ENCODE peak calls at places on chromosomes 2 and 18, in five cellular contexts. R, W, K, O and L are unnamed samples.

GRCh38 chr2:119545754-119546445 is 1.7 kb downstream of the CFAP221 start:
- DNase-seq in R (no peak), W (no peak), O (no peak), K (no peak), L (no peak)

GRCh38 chr2:105800953-105801635 is 56.4 kb downstream of the NCK2 start:
- DNase-seq in W (no peak), R (no peak), O (no peak), K (peak; percentile 43), L (no peak)

GRCh38 chr2:69483696-69484095 is 46.5 kb upstream of the NFU1 start:
- DNase-seq in K (peak; percentile 75), R (no peak), W (no peak), O (no peak), L (no peak)

GRCh38 chr2:144470334-144470733 is 49.6 kb downstream of the ZEB2 start:
- DNase-seq in K (no peak), W (no peak), O (no peak), R (no peak), L (no peak)

GRCh38 chr2:224994221-224994843 is 47.9 kb downstream of the DOCK10 start:
- DNase-seq in K (no peak), R (no peak), W (no peak), O (no peak), L (no peak)

GRCh38 chr2:205107810-205108209 is 562.5 kb downstream of the PARD3B start:
- DNase-seq in R (no peak), W (peak; percentile 8), K (no peak), O (no peak), L (no peak)

GRCh38 chr18:76674596-76674995 is 147.8 kb upstream of the ZNF236 start:
- DNase-seq in R (no peak), W (no peak), O (no peak), K (no peak), L (no peak)

GRCh38 chr18:79942786-79943607 is 8.5 kb downstream of the SLC66A2 start:
- DNase-seq in K (no peak), O (no peak), R (no peak), W (no peak), L (no peak)

GRCh38 chr18:34990571-34990970 is 50.6 kb upstream of the MAPRE2 start:
- DNase-seq in R (no peak), K (no peak), O (peak; percentile 11), W (no peak), L (no peak)

GRCh38 chr2:124678043-124678442 is 653.0 kb downstream of the CNTNAP5 start:
- DNase-seq in W (no peak), R (no peak), O (peak; percentile 33), K (no peak), L (no peak)

GRCh38 chr18:40157120-40157519 is 1797.9 kb upstream of the PIK3C3 start:
- DNase-seq in O (no peak), K (no peak), R (no peak), W (no peak), L (no peak)

GRCh38 chr2:55160422-55160821 is 71.7 kb downstream of the CLHC1 start:
- DNase-seq in W (no peak), K (no peak), R (no peak), O (no peak), L (no peak)

GRCh38 chr2:104804148-104804890 is 49.6 kb upstream of the POU3F3 start:
- DNase-seq in K (no peak), R (no peak), W (no peak), O (no peak), L (no peak)

GRCh38 chr2:108593547-108594098 is 59.4 kb downstream of the LIMS1 start:
- DNase-seq in K (no peak), W (no peak), O (peak; percentile 88), R (no peak), L (no peak)

GRCh38 chr18:63144748-63145147 is 174.8 kb downstream of the BCL2 start:
- DNase-seq in R (no peak), O (no peak), K (no peak), W (no peak), L (no peak)

GRCh38 chr2:143475131-143475784 is 346.0 kb downstream of the ARHGAP15 start:
- DNase-seq in K (no peak), R (no peak), O (peak; percentile 24), W (no peak), L (no peak)

GRCh38 chr2:130827502-130828251 is 9.0 kb upstream of the ARHGEF4 start:
- DNase-seq in W (no peak), O (peak; percentile 68), R (no peak), K (no peak), L (no peak)

GRCh38 chr2:240234503-240234951 is 94.1 kb upstream of the OTOS start:
- DNase-seq in W (no peak), R (no peak), K (no peak), O (peak; percentile 8), L (no peak)

GRCh38 chr2:111239107-111239506 is 118.4 kb downstream of the BCL2L11 start:
- DNase-seq in R (no peak), O (no peak), K (no peak), W (no peak), L (no peak)

GRCh38 chr2:214401580-214401979 is 9.3 kb upstream of the VWC2L start:
- DNase-seq in K (no peak), O (no peak), R (no peak), W (no peak), L (no peak)

GRCh38 chr2:56713161-56713676 is 529.4 kb downstream of the CCDC85A start:
- DNase-seq in W (no peak), O (peak; percentile 16), R (no peak), K (no peak), L (no peak)

GRCh38 chr18:23231340-23232021 is 96.2 kb downstream of the CABLES1 start:
- DNase-seq in W (no peak), R (no peak), K (no peak), O (peak; percentile 92), L (no peak)

GRCh38 chr2:6425037-6425436 is 440.7 kb downstream of the CMPK2 start:
- DNase-seq in O (no peak), K (no peak), R (no peak), W (no peak), L (no peak)

GRCh38 chr2:99554238-99554637 is 64.4 kb upstream of the REV1 start:
- DNase-seq in W (peak; percentile 13), R (no peak), O (no peak), K (no peak), L (peak; percentile 43)

GRCh38 chr18:37535968-37536367 is 29.6 kb downstream of the CELF4 start:
- DNase-seq in O (no peak), K (no peak), R (no peak), W (no peak), L (no peak)

GRCh38 chr2:71882949-71883472 is 264.7 kb downstream of the CYP26B1 start:
- DNase-seq in W (peak; percentile 93), K (peak; percentile 94), R (peak; percentile 29), O (peak; percentile 78), L (no peak)

GRCh38 chr2:63668464-63668863 is 79.7 kb downstream of the MDH1 start:
- DNase-seq in W (no peak), K (no peak), O (no peak), R (no peak), L (no peak)

GRCh38 chr2:26609839-26610277 is 31.3 kb downstream of the CIB4 start:
- DNase-seq in W (no peak), R (no peak), K (no peak), O (no peak), L (no peak)

GRCh38 chr18:46156124-46156745 is 52.0 kb downstream of the HAUS1 start:
- DNase-seq in R (no peak), W (no peak), O (no peak), K (no peak), L (no peak)
- TF ChIP-seq MAFK in R (no peak), W (no peak), O (no peak), K (no peak), L (no peak)

GRCh38 chr2:191012346-191012745 is 1.6 kb downstream of the STAT1 start:
- DNase-seq in O (no peak), W (no peak), K (no peak), R (no peak), L (no peak)

GRCh38 chr2:191012845-191013616 is 940 bp downstream of the STAT1 start:
- DNase-seq in R (peak; percentile 12), O (peak; percentile 30), W (no peak), K (peak; percentile 31), L (no peak)

GRCh38 chr2:191009541-191010374 is 4.2 kb downstream of the STAT1 start:
- DNase-seq in R (no peak), K (no peak), O (peak; percentile 66), W (no peak), L (no peak)

GRCh38 chr2:191013617-191013875 is 425 bp downstream of the STAT1 start:
- DNase-seq in R (no peak), O (no peak), K (no peak), W (no peak), L (no peak)

GRCh38 chr2:191010887-191011885 is 2.8 kb downstream of the STAT1 start:
- DNase-seq in K (no peak), R (no peak), W (no peak), O (no peak), L (no peak)
- TF ChIP-seq MAFK in K (no peak), R (no peak), W (no peak), O (no peak), L (no peak)

DNA sequence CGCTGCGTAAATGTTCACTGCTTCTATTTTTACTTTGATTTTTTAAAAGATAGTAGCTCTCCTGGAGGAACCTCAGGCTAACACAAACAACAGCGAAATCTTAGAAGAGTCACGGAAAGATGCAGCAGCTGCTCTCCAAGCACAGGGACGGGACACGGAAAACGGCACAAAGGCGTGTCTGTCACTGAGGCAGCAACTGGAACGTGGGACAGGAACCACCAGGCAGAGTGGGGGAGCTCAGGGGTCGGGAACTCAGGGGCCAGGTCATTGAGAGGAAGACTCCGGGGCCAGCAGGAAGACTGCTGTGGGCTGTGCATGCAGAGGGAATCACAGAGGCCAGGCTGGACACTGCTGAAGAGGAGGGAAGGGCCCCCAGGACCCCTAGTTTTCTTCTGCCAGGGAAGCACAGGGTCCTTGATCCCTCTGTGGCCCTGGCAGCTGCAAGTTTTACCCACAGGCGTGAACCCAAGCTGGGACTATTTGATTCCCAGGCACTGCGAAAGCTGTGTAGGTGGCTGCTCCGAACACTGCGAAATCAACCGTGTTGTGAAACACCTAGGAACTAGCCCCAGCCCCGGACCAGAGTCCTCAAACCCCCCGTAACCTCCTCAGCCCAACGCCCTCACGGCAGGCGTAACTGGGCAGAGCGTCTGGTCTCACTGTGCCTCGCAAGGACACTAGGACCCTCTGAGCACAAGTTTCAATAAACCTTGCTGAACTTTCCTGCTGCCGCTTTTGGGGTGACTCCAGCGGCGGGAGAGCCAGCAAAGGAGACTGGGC is 263.0 kb downstream of the EIPR1 start:
- DNase-seq in W (no peak), R (no peak), O (no peak), K (no peak), L (no peak)
- TF ChIP-seq MAFK in W (no peak), R (no peak), O (no peak), K (no peak), L (no peak)

GRCh38 chr2:12555012-12555645 is 161.6 kb upstream of the TRIB2 start:
- DNase-seq in R (no peak), O (peak; percentile 80), W (peak; percentile 26), K (no peak), L (no peak)
- TF ChIP-seq MAFK in R (no peak), O (peak; percentile 52), W (no peak), K (no peak), L (no peak)